ENCODE peak calls at places on chromosomes 6 and 20, in nine cellular contexts. Y is type B pancreatic cell, J is astrocyte of the spinal cord, A is mucosa of descending colon, H is H4, Z is HS-27A, F is HL-60, R is EL, C is NCI-H2081. E is an unnamed sample.

GRCh38 chr6:1871936-1872335 is 262.2 kb downstream of the FOXC1 start:
- DNase-seq in Y (no peak), J (no peak), A (no peak), H (no peak), Z (no peak), F (no peak), R (no peak), C (no peak), E (no peak)

GRCh38 chr6:42390228-42390934 is 61.3 kb downstream of the TRERF1 start:
- DNase-seq in Y (no peak), J (no peak), A (no peak), H (no peak), Z (no peak), F (no peak), R (no peak), C (no peak), E (no peak)

GRCh38 chr6:30556714-30556963 is 350 bp upstream of the GNL1 start:
- DNase-seq in Y (no peak), J (no peak), A (peak), H (peak), Z (no peak), F (no peak), R (no peak), C (no peak), E (no peak)

GRCh38 chr6:105270511-105270910 is 90.7 kb upstream of the POPDC3 start:
- DNase-seq in Y (no peak), J (peak), A (no peak), H (no peak), Z (no peak), F (no peak), R (no peak), C (no peak), E (no peak)

GRCh38 chr20:34437330-34437986 is 74.4 kb downstream of the ITCH start:
- DNase-seq in Y (no peak), J (peak), A (no peak), H (no peak), Z (no peak), F (no peak), R (no peak), C (no peak), E (no peak)

GRCh38 chr6:43964659-43965570 is 162.3 kb downstream of the MRPL14 start:
- DNase-seq in Y (peak), J (no peak), A (no peak), H (no peak), Z (no peak), F (no peak), R (no peak), C (no peak), E (no peak)

GRCh38 chr20:21571841-21572690 is 58.2 kb upstream of the NKX2-2 start:
- DNase-seq in Y (no peak), J (peak), A (peak), H (no peak), Z (no peak), F (no peak), R (peak), C (peak), E (peak)

GRCh38 chr6:36823421-36824096 is 15.7 kb downstream of the CPNE5 start:
- DNase-seq in Y (no peak), J (no peak), A (no peak), H (no peak), Z (no peak), F (no peak), R (no peak), C (no peak), E (no peak)

GRCh38 chr20:20373046-20373706 is 5.3 kb downstream of the INSM1 start:
- DNase-seq in Y (no peak), J (peak), A (no peak), H (no peak), Z (no peak), F (no peak), R (peak), C (peak), E (peak)

GRCh38 chr20:44917399-44917798 is 7.5 kb downstream of the PABPC1L start:
- DNase-seq in Y (no peak), J (no peak), A (no peak), H (no peak), Z (no peak), F (no peak), R (no peak), C (no peak), E (no peak)

GRCh38 chr20:40488401-40488800 is 200.6 kb downstream of the MAFB start:
- DNase-seq in Y (no peak), J (peak), A (no peak), H (no peak), Z (no peak), F (no peak), R (peak), C (no peak), E (no peak)

GRCh38 chr6:37696841-37697735 is 595 bp downstream of the MDGA1 start:
- DNase-seq in Y (no peak), J (peak), A (no peak), H (no peak), Z (no peak), F (no peak), R (peak), C (no peak), E (no peak)

GRCh38 chr6:135087803-135088202 is 33.2 kb upstream of the HBS1L start:
- DNase-seq in Y (no peak), J (no peak), A (no peak), H (peak), Z (no peak), F (no peak), R (no peak), C (no peak), E (no peak)

GRCh38 chr20:58209652-58210397 is 18.6 kb downstream of the ANKRD60 start:
- DNase-seq in Y (peak), J (peak), A (peak), H (peak), Z (peak), F (peak), R (peak), C (peak), E (peak)

GRCh38 chr20:2558581-2559301 is 22.4 kb downstream of the TMC2 start:
- DNase-seq in Y (no peak), J (no peak), A (no peak), H (no peak), Z (no peak), F (no peak), R (peak), C (no peak), E (no peak)

GRCh38 chr6:1396952-1397868 is 7.8 kb downstream of the FOXF2 start:
- DNase-seq in Y (no peak), J (peak), A (peak), H (peak), Z (no peak), F (peak), R (peak), C (peak), E (peak)

GRCh38 chr6:154508573-154509375 is 1.7 kb downstream of the CNKSR3 start:
- DNase-seq in Y (no peak), J (peak), A (peak), H (no peak), Z (no peak), F (no peak), R (peak), C (no peak), E (no peak)

GRCh38 chr20:58670659-58671058 is 19.6 kb downstream of the STX16 start:
- DNase-seq in Y (no peak), J (no peak), A (no peak), H (no peak), Z (no peak), F (no peak), R (no peak), C (no peak), E (no peak)

GRCh38 chr6:160991411-160992322 is at the start of gene MAP3K4:
- DNase-seq in Y (peak), J (peak), A (peak), H (peak), Z (peak), F (peak), R (peak), C (peak), E (peak)

GRCh38 chr6:15876406-15876805 is 213.6 kb upstream of the DTNBP1 start:
- DNase-seq in Y (no peak), J (peak), A (no peak), H (peak), Z (no peak), F (peak), R (peak), C (no peak), E (no peak)

GRCh38 chr6:164344801-164345291 is 930.3 kb downstream of the QKI start:
- DNase-seq in Y (no peak), J (no peak), A (no peak), H (no peak), Z (no peak), F (no peak), R (no peak), C (no peak), E (no peak)

GRCh38 chr20:14264869-14265268 is 72.5 kb downstream of the FLRT3 start:
- DNase-seq in Y (no peak), J (peak), A (no peak), H (peak), Z (peak), F (no peak), R (peak), C (no peak), E (peak)

GRCh38 chr6:167704396-167704801 is 122.3 kb upstream of the AFDN start:
- DNase-seq in Y (no peak), J (no peak), A (no peak), H (no peak), Z (no peak), F (no peak), R (no peak), C (no peak), E (no peak)

GRCh38 chr6:141403827-141404226 is 728.9 kb upstream of the GJE1 start:
- DNase-seq in Y (no peak), J (peak), A (no peak), H (no peak), Z (no peak), F (no peak), R (no peak), C (no peak), E (no peak)

GRCh38 chr6:87588756-87589407 is 905 bp downstream of the RARS2 start:
- DNase-seq in Y (no peak), J (no peak), A (no peak), H (no peak), Z (no peak), F (no peak), R (peak), C (no peak), E (no peak)

GRCh38 chr6:138017156-138017757 is 90.0 kb downstream of the PERP start:
- DNase-seq in Y (no peak), J (no peak), A (no peak), H (no peak), Z (no peak), F (no peak), R (no peak), C (no peak), E (no peak)

GRCh38 chr20:13625241-13625981 is 13.3 kb downstream of the TASP1 start:
- DNase-seq in Y (no peak), J (no peak), A (no peak), H (no peak), Z (no peak), F (no peak), R (no peak), C (no peak), E (no peak)

GRCh38 chr6:137903274-137903932 is 36.3 kb downstream of the TNFAIP3 start:
- DNase-seq in Y (no peak), J (no peak), A (no peak), H (no peak), Z (no peak), F (no peak), R (no peak), C (no peak), E (no peak)

GRCh38 chr6:109304284-109305015 is 77.8 kb downstream of the CD164 start:
- DNase-seq in Y (no peak), J (no peak), A (no peak), H (no peak), Z (no peak), F (peak), R (no peak), C (no peak), E (no peak)

GRCh38 chr6:135972120-135972519 is 120.6 kb downstream of the PDE7B start:
- DNase-seq in Y (no peak), J (no peak), A (no peak), H (no peak), Z (no peak), F (no peak), R (no peak), C (no peak), E (no peak)

E was measured in SHP77 treated with DMSO at 0.1 percent for 48 hours.